ENCODE peak calls at places on chromosomes 5 and 9, in seven cellular contexts. M is GM23338; P is IMR-90; S is neural progenitor cell; F is transverse colon; L is CD8-positive, alpha-beta T cell; H is WTC11. K is an unnamed sample.

GRCh38 chr5:14102666-14103065 is 40.5 kb upstream of the TRIO start:
- DNase-seq in M (no peak), P (no peak), S (no peak), F (no peak), L (no peak), H (no peak), K (no peak)

GRCh38 chr9:129178983-129179382 is 922 bp upstream of the IER5L start:
- DNase-seq in M (peak; percentile 100), P (no peak), S (peak; percentile 96), F (no peak), L (no peak), H (peak; percentile 95), K (no peak)

GRCh38 chr5:146533260-146533857 is 17.4 kb upstream of the GPR151 start:
- DNase-seq in M (peak; percentile 91), P (peak; percentile 50), S (peak; percentile 87), F (peak; percentile 73), L (peak; percentile 71), H (peak; percentile 84), K (peak; percentile 30)

GRCh38 chr9:116549061-116549664 is 137.9 kb upstream of the TRIM32 start:
- DNase-seq in M (no peak), P (peak; percentile 97), S (no peak), F (peak; percentile 61), L (no peak), H (no peak), K (no peak)

GRCh38 chr9:81113408-81114124 is 575.8 kb downstream of the TLE1 start:
- DNase-seq in M (peak; percentile 5), P (no peak), S (no peak), F (no peak), L (no peak), H (no peak), K (no peak)

GRCh38 chr9:124297553-124297905 is 39.8 kb downstream of the NEK6 start:
- DNase-seq in M (peak; percentile 60), P (peak; percentile 96), S (peak; percentile 65), F (peak; percentile 36), L (no peak), H (peak; percentile 29), K (no peak)

GRCh38 chr9:76394023-76394895 is at the start of gene RFK:
- DNase-seq in M (peak; percentile 93), P (peak; percentile 93), S (peak; percentile 97), F (peak; percentile 96), L (peak; percentile 91), H (peak; percentile 96), K (peak; percentile 98)

GRCh38 chr5:132070460-132071337 is 2.9 kb upstream of the CSF2 start:
- DNase-seq in M (no peak), P (peak; percentile 84), S (no peak), F (no peak), L (no peak), H (no peak), K (no peak)

GRCh38 chr5:170632985-170633234 is 129.1 kb downstream of the KCNIP1 start:
- DNase-seq in M (peak; percentile 89), P (no peak), S (peak; percentile 87), F (peak; percentile 45), L (peak; percentile 28), H (peak; percentile 90), K (peak; percentile 39)

GRCh38 chr5:77180167-77181081 is 30.1 kb upstream of the PDE8B start:
- DNase-seq in M (peak; percentile 42), P (no peak), S (peak; percentile 38), F (peak; percentile 41), L (no peak), H (peak; percentile 45), K (no peak)

GRCh38 chr5:75465480-75465879 is 45.9 kb downstream of the CERT1 start:
- DNase-seq in M (no peak), P (peak; percentile 25), S (no peak), F (no peak), L (no peak), H (no peak), K (no peak)

GRCh38 chr5:132365213-132365612 is 4.3 kb upstream of the SLC22A5 start:
- DNase-seq in M (no peak), P (peak; percentile 74), S (no peak), F (no peak), L (no peak), H (no peak), K (no peak)

GRCh38 chr5:178347956-178348355 is 115.4 kb upstream of the PHYKPL start:
- DNase-seq in M (no peak), P (no peak), S (no peak), F (no peak), L (no peak), H (no peak), K (no peak)

GRCh38 chr5:88964831-88965230 is 81.8 kb upstream of the MEF2C start:
- DNase-seq in M (no peak), P (no peak), S (no peak), F (no peak), L (no peak), H (no peak), K (no peak)

GRCh38 chr5:167839065-167839464 is 452.4 kb upstream of the WWC1 start:
- DNase-seq in M (no peak), P (no peak), S (no peak), F (no peak), L (no peak), H (no peak), K (no peak)

GRCh38 chr9:113509463-113509862 is 45.9 kb downstream of the RGS3 start:
- DNase-seq in M (no peak), P (peak; percentile 83), S (no peak), F (no peak), L (no peak), H (no peak), K (no peak)

GRCh38 chr9:95204710-95205109 is 112.8 kb downstream of the FANCC start:
- DNase-seq in M (no peak), P (no peak), S (peak; percentile 25), F (no peak), L (no peak), H (no peak), K (no peak)

GRCh38 chr9:15999422-16000339 is 446.8 kb downstream of the CCDC171 start:
- DNase-seq in M (no peak), P (peak; percentile 97), S (no peak), F (no peak), L (no peak), H (no peak), K (no peak)

GRCh38 chr5:1190296-1190695 is 11.1 kb upstream of the SLC6A19 start:
- DNase-seq in M (no peak), P (no peak), S (no peak), F (no peak), L (no peak), H (no peak), K (no peak)

GRCh38 chr9:134562146-134562753 is 79.4 kb upstream of the COL5A1 start:
- DNase-seq in M (no peak), P (peak; percentile 75), S (no peak), F (no peak), L (no peak), H (no peak), K (no peak)

GRCh38 chr5:127806776-127807175 is 103.6 kb downstream of the CCDC192 start:
- DNase-seq in M (no peak), P (no peak), S (no peak), F (no peak), L (no peak), H (no peak), K (no peak)

DNA sequence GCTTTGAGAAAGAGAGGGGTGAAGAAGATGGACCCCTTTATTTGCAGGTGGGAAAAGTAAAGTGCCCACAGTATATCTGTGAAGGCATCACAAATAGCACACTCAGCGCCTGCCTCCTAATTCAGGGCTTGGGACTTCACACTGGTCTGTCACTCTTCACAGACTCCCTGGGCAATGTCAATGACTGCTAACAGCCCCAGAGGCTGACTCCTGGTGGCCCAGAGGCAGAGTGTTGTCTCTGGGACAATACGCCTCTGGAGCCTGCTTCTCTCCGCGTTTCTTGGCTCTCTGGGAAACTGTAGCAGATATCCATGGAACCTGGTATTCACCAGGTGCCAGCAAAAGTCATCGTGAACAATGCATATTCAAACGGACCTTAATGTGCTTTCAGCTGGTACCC is 198.3 kb upstream of the EFNA5 start:
- DNase-seq in M (peak; percentile 22), P (no peak), S (no peak), F (no peak), L (no peak), H (no peak), K (no peak)
- TF ChIP-seq CTCF in M (no peak), P (no peak), S (no peak), F (no peak), L (no peak), H (no peak), K (no peak)

GRCh38 chr5:42653705-42654104 is 102.9 kb upstream of the CCDC152 start:
- DNase-seq in M (no peak), P (no peak), S (no peak), F (no peak), L (no peak), H (no peak), K (no peak)

GRCh38 chr5:42654645-42655044 is 102.0 kb upstream of the CCDC152 start:
- DNase-seq in M (no peak), P (no peak), S (no peak), F (no peak), L (no peak), H (no peak), K (no peak)

GRCh38 chr5:42655982-42656660 is 100.5 kb upstream of the CCDC152 start:
- DNase-seq in M (no peak), P (no peak), S (no peak), F (no peak), L (no peak), H (no peak), K (no peak)

GRCh38 chr5:42656661-42657035 is 100.0 kb upstream of the CCDC152 start:
- DNase-seq in M (no peak), P (no peak), S (no peak), F (no peak), L (no peak), H (no peak), K (no peak)
- TF ChIP-seq CTCF in M (no peak), P (no peak), S (peak; percentile 9), F (peak; percentile 14), L (no peak), H (no peak), K (no peak)

GRCh38 chr5:120055858-120056257 is 408.2 kb upstream of the PRR16 start:
- DNase-seq in M (no peak), P (peak; percentile 76), S (no peak), F (no peak), L (no peak), H (no peak), K (no peak)
- TF ChIP-seq CTCF in M (peak; percentile 14), P (peak; percentile 71), S (no peak), F (no peak), L (no peak), H (no peak), K (no peak)

DNA sequence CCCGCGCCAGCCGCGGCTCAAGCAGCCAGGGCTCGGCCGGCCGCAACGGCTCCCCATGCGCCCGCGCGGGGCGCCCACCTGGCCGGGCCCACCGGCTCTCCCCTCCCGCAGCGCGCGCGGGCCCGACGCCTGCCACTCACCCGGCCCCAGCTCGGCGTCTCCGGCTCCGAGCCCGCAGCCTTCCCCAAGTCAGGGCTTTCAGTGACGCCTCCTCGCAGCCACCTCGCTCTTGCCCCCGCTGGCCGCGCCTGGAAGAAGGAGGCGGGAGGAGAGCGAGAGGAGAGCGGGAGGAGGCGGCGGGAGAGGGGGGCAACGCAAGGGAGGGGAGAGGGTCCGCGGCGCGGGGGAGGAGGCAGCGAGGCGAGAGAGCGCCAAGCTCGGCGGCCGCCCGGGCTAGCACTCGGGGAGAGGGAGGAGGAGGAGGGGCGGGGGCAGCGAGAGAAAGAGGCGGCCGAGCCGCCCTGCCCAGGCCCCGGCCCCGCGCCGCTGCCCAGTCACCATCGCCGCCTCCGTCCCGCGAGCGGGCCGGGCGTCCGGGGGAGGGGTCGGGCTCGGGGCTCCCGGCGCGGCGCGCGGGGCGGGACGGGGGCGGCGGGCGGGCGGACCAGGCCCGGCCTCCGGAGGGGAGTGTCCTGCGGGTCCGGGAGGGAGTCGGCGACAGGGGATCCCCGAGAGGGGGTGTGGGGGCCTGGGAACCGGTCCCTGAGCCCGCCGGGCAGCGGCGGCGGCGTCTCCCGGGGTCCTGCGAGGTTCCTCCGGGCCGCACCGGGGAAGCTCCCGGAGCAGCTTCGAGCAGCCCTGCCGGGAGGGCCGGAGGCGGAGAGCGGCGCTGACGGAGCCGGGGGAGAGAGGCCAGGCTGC is at the start of gene LHFPL2:
- DNase-seq in M (peak; percentile 85), P (peak; percentile 68), S (peak; percentile 95), F (peak; percentile 76), L (peak; percentile 17), H (peak; percentile 81), K (peak; percentile 63)
- TF ChIP-seq CTCF in M (no peak), P (no peak), S (no peak), F (no peak), L (no peak), H (no peak), K (no peak)